ENCODE peak calls at places on chromosomes 1 and 21, in four cellular contexts. W is K562, U is H1, M is GM12878. L is an unnamed sample.

GRCh38 chr1:80384037-80384830 is 1377.7 kb upstream of the ADGRL4 start:
- DNase-seq in W (no peak), U (no peak), M (no peak), L (no peak)

GRCh38 chr1:51320967-51321923 is 9.1 kb downstream of the TTC39A start:
- DNase-seq in W (peak), U (no peak), M (no peak), L (no peak)

GRCh38 chr1:170618418-170618817 is 45.5 kb upstream of the PRRX1 start:
- DNase-seq in W (no peak), U (no peak), M (no peak), L (no peak)

GRCh38 chr1:78147031-78147430 is 101.3 kb downstream of the GIPC2 start:
- DNase-seq in W (no peak), U (no peak), M (no peak), L (no peak)

GRCh38 chr1:36151133-36151844 is 2.0 kb upstream of the TRAPPC3 start:
- DNase-seq in W (no peak), U (no peak), M (no peak), L (no peak)

GRCh38 chr1:30648408-30649000 is 74.9 kb downstream of the MATN1 start:
- DNase-seq in W (no peak), U (no peak), M (no peak), L (no peak)

GRCh38 chr1:20981903-20982695 is 194.6 kb downstream of the EIF4G3 start:
- DNase-seq in W (peak), U (no peak), M (no peak), L (peak)

GRCh38 chr1:154608522-154609294 is 722 bp upstream of the ADAR start:
- DNase-seq in W (peak), U (no peak), M (no peak), L (peak)

GRCh38 chr1:76079475-76080227 is 5.1 kb downstream of the ST6GALNAC3 start:
- DNase-seq in W (no peak), U (no peak), M (no peak), L (no peak)

GRCh38 chr21:38500073-38500472 is 1.8 kb upstream of the ERG start:
- DNase-seq in W (no peak), U (no peak), M (no peak), L (no peak)

GRCh38 chr1:113780363-113781146 is 21.3 kb upstream of the PHTF1 start:
- DNase-seq in W (peak), U (no peak), M (no peak), L (no peak)

GRCh38 chr1:175146535-175147213 is 45.9 kb downstream of the KIAA0040 start:
- DNase-seq in W (peak), U (peak), M (no peak), L (peak)

GRCh38 chr1:15436881-15437449 is 1.3 kb upstream of the CTRC start:
- DNase-seq in W (no peak), U (no peak), M (no peak), L (no peak)

GRCh38 chr1:205536759-205537361 is 32.4 kb downstream of the CDK18 start:
- DNase-seq in W (no peak), U (no peak), M (no peak), L (no peak)

GRCh38 chr1:107378602-107379265 is 237.9 kb downstream of the NTNG1 start:
- DNase-seq in W (no peak), U (no peak), M (no peak), L (no peak)
- TF ChIP-seq JUND in W (no peak), U (no peak), M (no peak), L (no peak)

DNA sequence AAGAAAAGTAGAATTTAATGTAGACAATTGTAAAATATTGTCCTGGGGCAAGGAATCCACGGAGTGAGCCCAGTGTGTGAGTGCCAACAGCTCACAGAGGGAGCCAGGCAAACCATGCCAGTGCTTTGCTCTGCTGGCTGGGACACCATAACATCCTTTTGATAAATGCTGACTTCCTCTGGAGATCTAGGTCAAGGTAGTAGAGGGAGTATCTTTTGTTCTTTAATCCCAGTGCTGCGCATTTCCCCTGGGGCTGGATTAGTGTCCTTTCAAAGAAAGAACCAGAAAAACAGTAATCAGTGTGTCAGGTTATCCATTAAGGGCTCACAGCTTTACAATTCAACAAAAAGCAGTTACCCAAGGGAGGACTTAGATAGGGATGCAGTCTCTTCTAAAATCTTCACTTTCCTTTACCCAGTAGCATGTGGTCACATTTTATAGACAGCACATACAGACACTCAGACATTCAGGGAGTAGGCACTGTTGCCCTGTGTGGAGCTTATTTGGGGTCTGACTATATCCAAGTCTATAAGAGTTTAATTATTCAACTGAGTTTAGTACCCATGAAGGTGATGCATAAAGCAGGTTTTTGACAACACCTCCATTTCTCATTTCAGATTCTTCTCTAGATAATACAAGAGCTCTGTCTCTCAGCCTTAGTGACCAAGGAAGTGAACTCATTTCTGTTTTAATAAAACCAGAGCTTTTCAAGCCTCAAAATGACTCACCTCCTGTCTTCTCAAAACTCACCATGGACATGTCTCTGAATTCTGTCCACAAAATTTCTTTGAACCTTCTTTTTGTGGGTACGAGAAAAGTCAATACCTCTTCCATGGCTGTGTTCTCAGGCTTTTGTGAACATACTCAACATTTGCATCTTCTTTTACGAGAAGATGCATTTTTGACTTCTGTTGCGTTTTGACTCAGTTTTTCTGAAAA is 215.3 kb downstream of the BRINP2 start:
- DNase-seq in W (no peak), U (no peak), M (peak), L (no peak)
- TF ChIP-seq BRCA1 in W (no peak), U (no peak), M (no peak), L (no peak)

GRCh38 chr1:32993215-32993566 is 28.6 kb upstream of the RNF19B start:
- DNase-seq in W (no peak), U (no peak), M (peak), L (no peak)
- TF ChIP-seq JUND in W (no peak), U (no peak), M (no peak), L (no peak)

GRCh38 chr1:222781251-222781650 is 33.6 kb upstream of the DISP1 start:
- DNase-seq in W (no peak), U (no peak), M (no peak), L (no peak)
- TF ChIP-seq BRCA1 in W (no peak), U (no peak), M (no peak), L (no peak)

GRCh38 chr21:34215911-34216310 is 142.5 kb downstream of the MRPS6 start:
- DNase-seq in W (no peak), U (no peak), M (no peak), L (no peak)
- TF ChIP-seq JUND in W (no peak), U (no peak), M (no peak), L (no peak)

GRCh38 chr1:172809751-172810150 is 150.8 kb downstream of the FASLG start:
- DNase-seq in W (no peak), U (no peak), M (no peak), L (no peak)
- TF ChIP-seq BRCA1 in W (no peak), U (no peak), M (no peak), L (no peak)

GRCh38 chr1:107739183-107739582 is 225.8 kb downstream of the VAV3 start:
- DNase-seq in W (no peak), U (no peak), M (no peak), L (no peak)
- TF ChIP-seq JUND in W (no peak), U (no peak), M (no peak), L (no peak)